ENCODE peak calls at places on chromosomes 5 and 9, in five cellular contexts. W is H1, M is IMR-90, S is mesendoderm, I is H9. K is an unnamed sample.

GRCh38 chr9:121073038-121073437 is 1.7 kb upstream of the CNTRL start:
- DNase-seq in W (no peak), I (no peak), M (peak), S (no peak), K (no peak)

GRCh38 chr5:36728697-36729543 is 122.5 kb downstream of the SLC1A3 start:
- DNase-seq in W (no peak), S (peak), I (no peak), M (peak), K (peak)

GRCh38 chr5:180849827-180850226 is 11.2 kb downstream of the ZFP62 start:
- DNase-seq in W (no peak), I (no peak), M (no peak), S (no peak), K (no peak)

GRCh38 chr9:77015291-77016048 is 4.0 kb upstream of the FOXB2 start:
- DNase-seq in I (peak), W (no peak), M (no peak), S (no peak), K (no peak)

GRCh38 chr9:85645909-85646627 is 95.7 kb downstream of the AGTPBP1 start:
- DNase-seq in I (no peak), W (no peak), M (no peak), S (no peak), K (no peak)

GRCh38 chr5:15354011-15354410 is 146.0 kb upstream of the FBXL7 start:
- DNase-seq in M (no peak), S (peak), I (no peak), W (no peak), K (no peak)

GRCh38 chr9:134549336-134549735 is 92.3 kb upstream of the COL5A1 start:
- DNase-seq in W (no peak), S (no peak), I (no peak), M (no peak), K (no peak)

GRCh38 chr5:80937591-80937990 is 22.6 kb upstream of the RASGRF2 start:
- DNase-seq in S (no peak), I (no peak), W (no peak), M (peak), K (no peak)

GRCh38 chr5:68698025-68698940 is 395.5 kb upstream of the SLC30A5 start:
- DNase-seq in S (no peak), I (no peak), M (no peak), W (no peak), K (no peak)

GRCh38 chr5:59042683-59043082 is 459.8 kb downstream of the RAB3C start:
- DNase-seq in S (no peak), I (no peak), M (no peak), W (no peak), K (no peak)

GRCh38 chr9:6006968-6007769 is 8.3 kb downstream of the RANBP6 start:
- DNase-seq in S (peak), I (peak), W (peak), M (peak), K (peak)

GRCh38 chr9:6007770-6008168 is 7.7 kb downstream of the RANBP6 start:
- DNase-seq in I (peak), S (peak), M (peak), W (no peak), K (peak)

GRCh38 chr9:6008169-6008979 is 7.0 kb downstream of the RANBP6 start:
- DNase-seq in W (peak), I (peak), M (peak), S (peak), K (peak)
- H3K4ac ChIP-seq in W (no peak), I (no peak), M (no peak), S (peak), K (no peak)

DNA sequence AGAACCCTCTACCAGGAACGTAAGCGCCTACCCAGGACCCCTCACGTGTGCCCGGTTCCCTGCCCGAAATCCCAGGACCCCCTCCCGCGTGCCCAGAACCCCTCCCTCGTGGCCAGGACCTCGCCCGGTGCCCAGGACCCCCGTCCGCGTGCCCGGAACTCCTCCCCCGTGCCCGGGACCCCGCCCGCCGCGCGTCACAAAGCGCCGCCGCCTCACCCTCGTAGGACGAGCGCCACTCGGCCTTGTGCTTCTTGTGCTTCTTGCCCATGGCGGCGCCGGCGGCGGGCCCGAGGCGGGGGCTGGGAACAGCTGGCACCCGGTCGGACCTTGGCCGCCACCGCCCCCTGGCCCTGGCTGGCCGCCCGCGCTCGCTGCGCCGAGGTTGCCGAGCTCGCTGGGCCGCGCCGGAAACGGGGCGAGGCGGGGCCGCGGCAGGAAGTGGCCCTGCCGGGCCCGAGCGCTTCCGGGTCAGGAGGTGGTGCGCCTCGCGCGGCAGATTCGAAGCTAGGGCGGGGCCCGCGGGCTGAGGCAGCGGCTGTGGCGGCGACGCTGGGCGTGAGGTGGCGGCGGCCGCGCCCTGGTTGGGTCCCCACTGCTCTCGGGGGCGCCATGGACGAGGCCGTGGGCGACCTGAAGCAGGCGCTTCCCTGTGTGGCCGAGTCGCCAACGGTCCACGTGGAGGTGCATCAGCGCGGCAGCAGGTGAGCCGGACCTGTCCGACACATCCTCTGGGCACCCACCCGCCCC is at the start of the genes BRD9 and TRIP13:
- DNase-seq in M (peak), S (peak), W (no peak), I (peak), K (peak)
- H3K23ac ChIP-seq in M (peak), S (peak), W (no peak), I (no peak), K (peak)

GRCh38 chr9:88530051-88530450 is 4.9 kb upstream of the NXNL2 start:
- DNase-seq in M (peak), W (no peak), S (no peak), I (no peak), K (no peak)
- H2BK5ac ChIP-seq in M (peak), W (no peak), S (no peak), I (no peak), K (no peak)

DNA sequence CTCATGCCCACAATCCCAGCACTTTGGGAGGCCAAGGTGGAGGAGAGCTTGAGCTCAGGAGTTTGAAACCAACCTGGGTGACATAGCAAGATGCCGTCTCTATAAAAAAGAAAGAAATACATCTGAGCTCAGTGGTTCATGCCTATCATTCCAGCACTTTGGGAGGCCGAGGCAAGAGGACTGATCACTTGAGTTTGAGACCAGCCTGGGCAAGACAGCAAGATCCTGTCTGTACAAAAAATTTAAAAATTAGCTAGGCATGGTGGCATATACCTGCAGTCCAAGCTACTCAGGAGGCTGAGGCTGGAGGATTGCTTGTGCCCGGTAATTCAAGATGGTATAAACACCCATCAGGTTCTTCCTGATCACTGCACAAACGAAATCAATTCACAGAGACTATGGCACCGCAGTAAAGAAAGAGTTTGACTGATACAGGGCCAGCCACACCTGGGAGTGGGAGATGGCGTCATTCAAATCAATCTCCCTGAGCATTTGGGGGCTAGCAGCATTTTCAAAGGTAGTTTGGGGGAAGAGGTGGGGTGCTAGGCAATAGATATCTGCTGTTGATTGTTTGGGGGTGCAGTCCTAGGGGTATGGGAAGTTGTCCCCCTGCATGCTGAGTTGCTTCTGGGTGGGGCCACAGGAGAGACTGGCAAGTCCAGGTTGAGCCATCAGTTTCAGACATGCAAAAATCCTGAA is 169.2 kb downstream of the TTC39B start:
- DNase-seq in I (peak), W (no peak), M (no peak), S (no peak), K (no peak)
- H3K4ac ChIP-seq in I (no peak), W (peak), M (no peak), S (peak), K (no peak)

K was measured in neuronal stem cell.